ENCODE peak calls at places on chromosomes 16 and 17, in six cellular contexts. Q is stimulated activated CD8-positive, alpha-beta memory T cell treated with anti-CD3 and anti-CD28 coated beads, Interleukin-4, amount 100 ng/mL, for 24 hours; V is activated T-helper 1 cell treated with anti-CD3 and anti-CD28 coated beads, Interleukin-2, amount 50 U/mL, for 16 hours; U is activated naive CD4-positive, alpha-beta T cell; A is HT-29; W is AG08396. C is an unnamed sample.

GRCh38 chr17:33166472-33166871 is 126.6 kb downstream of the ASIC2 start:
- DNase-seq in Q (no peak), V (no peak), U (no peak), A (no peak), W (no peak), C (no peak)

GRCh38 chr17:43665387-43666101 is 3.8 kb upstream of the MEOX1 start:
- DNase-seq in Q (no peak), V (no peak), U (no peak), A (no peak), W (no peak), C (no peak)

GRCh38 chr17:49442051-49442450 is 27.4 kb upstream of the PHB1 start:
- DNase-seq in Q (no peak), V (no peak), U (no peak), A (no peak), W (no peak), C (no peak)

GRCh38 chr16:68510775-68511174 is 28.3 kb upstream of the ZFP90 start:
- DNase-seq in Q (no peak), V (no peak), U (no peak), A (no peak), W (no peak), C (no peak)

GRCh38 chr16:13835935-13836334 is 84.0 kb upstream of the ERCC4 start:
- DNase-seq in Q (no peak), V (no peak), U (no peak), A (no peak), W (no peak), C (no peak)

GRCh38 chr17:71522383-71522782 is 598.4 kb upstream of the SOX9 start:
- DNase-seq in Q (no peak), V (no peak), U (no peak), A (no peak), W (no peak), C (no peak)

GRCh38 chr17:68343976-68344375 is 52.7 kb downstream of the ARSG start:
- DNase-seq in Q (no peak), V (no peak), U (no peak), A (no peak), W (no peak), C (no peak)

GRCh38 chr17:33385133-33385532 is 92.0 kb upstream of the ASIC2 start:
- DNase-seq in Q (no peak), V (no peak), U (no peak), A (no peak), W (no peak), C (no peak)

GRCh38 chr16:24257965-24258364 is 1.8 kb downstream of the CACNG3 start:
- DNase-seq in Q (no peak), V (no peak), U (no peak), A (no peak), W (no peak), C (no peak)

GRCh38 chr17:72121164-72122001 is 563 bp downstream of the SOX9 start:
- DNase-seq in Q (no peak), V (no peak), U (no peak), A (peak), W (peak), C (no peak)

GRCh38 chr17:50107790-50108414 is 12.8 kb downstream of the PDK2 start:
- DNase-seq in Q (no peak), V (no peak), U (no peak), A (no peak), W (peak), C (no peak)

GRCh38 chr17:81526662-81527571 is 1.3 kb upstream of the FSCN2 start:
- DNase-seq in Q (no peak), V (no peak), U (no peak), A (no peak), W (no peak), C (no peak)

GRCh38 chr17:66474810-66475497 is 172.5 kb downstream of the PRKCA start:
- DNase-seq in Q (no peak), V (no peak), U (no peak), A (no peak), W (no peak), C (no peak)

GRCh38 chr17:18005496-18005895 is 32.8 kb downstream of the DRC3 start:
- DNase-seq in Q (no peak), V (no peak), U (no peak), A (no peak), W (no peak), C (no peak)

GRCh38 chr16:35533683-35534082 is 2074.3 kb downstream of the TP53TG3F start:
- DNase-seq in Q (no peak), V (no peak), U (no peak), A (no peak), W (no peak), C (no peak)

GRCh38 chr16:1770328-1771071 is 843 bp downstream of the NME3 start:
- DNase-seq in Q (peak), V (peak), U (no peak), A (peak), W (peak), C (no peak)

GRCh38 chr17:77365584-77366186 is 224.9 kb downstream of the SEC14L1 start:
- DNase-seq in Q (no peak), V (no peak), U (no peak), A (peak), W (peak), C (no peak)

C was measured in omental fat pad.